ENCODE peak calls at places on chromosomes 2 and 18, in four cellular contexts. One of them, this sample, is unnamed.

GRCh38 chr2:12027136-12027535 is 280.7 kb downstream of the LPIN1 start:
- DNase-seq in heart right ventricle: no peak
- DNase-seq in AG10803: no peak
- DNase-seq in GM12878: no peak
- DNase-seq in this sample: no peak

GRCh38 chr2:188963738-188964137 is 10.4 kb upstream of the COL3A1 start:
- DNase-seq in heart right ventricle: no peak
- DNase-seq in AG10803: no peak
- DNase-seq in GM12878: no peak
- DNase-seq in this sample: peak

GRCh38 chr2:28821295-28821958 is 10.8 kb downstream of the SPDYA start:
- DNase-seq in heart right ventricle: peak
- DNase-seq in AG10803: peak
- DNase-seq in GM12878: peak
- DNase-seq in this sample: peak

GRCh38 chr2:240954436-240955305 is 43.7 kb upstream of the SNED1 start:
- DNase-seq in heart right ventricle: no peak
- DNase-seq in AG10803: no peak
- DNase-seq in GM12878: no peak
- DNase-seq in this sample: no peak

GRCh38 chr2:26640781-26641564 is at the start of gene CIB4:
- DNase-seq in heart right ventricle: no peak
- DNase-seq in AG10803: no peak
- DNase-seq in GM12878: no peak
- DNase-seq in this sample: no peak

GRCh38 chr2:163601377-163601776 is 134.4 kb downstream of the FIGN start:
- DNase-seq in heart right ventricle: no peak
- DNase-seq in AG10803: no peak
- DNase-seq in GM12878: no peak
- DNase-seq in this sample: peak

GRCh38 chr2:85195956-85196355 is 62.8 kb downstream of the TCF7L1 start:
- DNase-seq in heart right ventricle: no peak
- DNase-seq in AG10803: no peak
- DNase-seq in GM12878: no peak
- DNase-seq in this sample: no peak

GRCh38 chr2:68832161-68832869 is 38.9 kb downstream of the BMP10 start:
- DNase-seq in heart right ventricle: peak
- DNase-seq in AG10803: peak
- DNase-seq in GM12878: peak
- DNase-seq in this sample: peak

GRCh38 chr2:214465386-214466146 is 54.7 kb downstream of the VWC2L start:
- DNase-seq in heart right ventricle: no peak
- DNase-seq in AG10803: peak
- DNase-seq in GM12878: no peak
- DNase-seq in this sample: peak

GRCh38 chr2:202104286-202104870 is 31.3 kb downstream of the KIAA2012 start:
- DNase-seq in heart right ventricle: no peak
- DNase-seq in AG10803: peak
- DNase-seq in GM12878: peak
- DNase-seq in this sample: peak

GRCh38 chr2:173884403-173884802 is 80.8 kb downstream of the SP3 start:
- DNase-seq in heart right ventricle: peak
- DNase-seq in AG10803: peak
- DNase-seq in GM12878: no peak
- DNase-seq in this sample: peak

GRCh38 chr2:120779781-120780283 is 44.2 kb downstream of the GLI2 start:
- DNase-seq in heart right ventricle: no peak
- DNase-seq in AG10803: peak
- DNase-seq in GM12878: no peak
- DNase-seq in this sample: peak

GRCh38 chr2:161102770-161103450 is 57.3 kb upstream of the TANK start:
- DNase-seq in heart right ventricle: no peak
- DNase-seq in AG10803: peak
- DNase-seq in GM12878: no peak
- DNase-seq in this sample: peak

GRCh38 chr18:33467531-33467930 is 27.0 kb upstream of the CCDC178 start:
- DNase-seq in heart right ventricle: no peak
- DNase-seq in AG10803: no peak
- DNase-seq in GM12878: no peak
- DNase-seq in this sample: no peak

GRCh38 chr2:239327536-239328305 is 73.1 kb downstream of the HDAC4 start:
- DNase-seq in heart right ventricle: peak
- DNase-seq in AG10803: peak
- DNase-seq in GM12878: no peak
- DNase-seq in this sample: no peak

GRCh38 chr2:127917916-127918315 is 32.2 kb upstream of the AMMECR1L start:
- DNase-seq in heart right ventricle: no peak
- DNase-seq in AG10803: peak
- DNase-seq in GM12878: no peak
- DNase-seq in this sample: no peak

GRCh38 chr18:9643549-9643948 is 29.2 kb upstream of the PPP4R1 start:
- DNase-seq in heart right ventricle: peak
- DNase-seq in AG10803: peak
- DNase-seq in GM12878: no peak
- DNase-seq in this sample: peak

GRCh38 chr2:8583400-8584173 is 98.3 kb upstream of the ID2 start:
- DNase-seq in heart right ventricle: peak
- DNase-seq in AG10803: no peak
- DNase-seq in GM12878: peak
- DNase-seq in this sample: peak

GRCh38 chr2:2847131-2847740 is 516.2 kb upstream of the MYT1L start:
- DNase-seq in heart right ventricle: peak
- DNase-seq in AG10803: no peak
- DNase-seq in GM12878: no peak
- DNase-seq in this sample: no peak

GRCh38 chr2:187581125-187581896 is 27.1 kb upstream of the TFPI start:
- DNase-seq in heart right ventricle: peak
- DNase-seq in AG10803: peak
- DNase-seq in GM12878: no peak
- DNase-seq in this sample: peak

GRCh38 chr18:23066060-23066459 is 69.2 kb upstream of the CABLES1 start:
- DNase-seq in heart right ventricle: no peak
- DNase-seq in AG10803: peak
- DNase-seq in GM12878: no peak
- DNase-seq in this sample: no peak

GRCh38 chr2:118837067-118837466 is 10.4 kb downstream of the EN1 start:
- DNase-seq in heart right ventricle: no peak
- DNase-seq in AG10803: no peak
- DNase-seq in GM12878: no peak
- DNase-seq in this sample: no peak

GRCh38 chr2:172092716-172093415 is 7.6 kb downstream of the DLX1 start:
- DNase-seq in heart right ventricle: no peak
- DNase-seq in AG10803: no peak
- DNase-seq in GM12878: no peak
- DNase-seq in this sample: no peak

GRCh38 chr18:55510809-55511208 is 77.2 kb downstream of the TCF4 start:
- DNase-seq in heart right ventricle: peak
- DNase-seq in AG10803: peak
- DNase-seq in GM12878: no peak
- DNase-seq in this sample: peak

GRCh38 chr2:127102464-127103242 is 4.3 kb downstream of the BIN1 start:
- DNase-seq in heart right ventricle: no peak
- DNase-seq in AG10803: no peak
- DNase-seq in GM12878: no peak
- DNase-seq in this sample: no peak

GRCh38 chr2:27832396-27832795 is 57.8 kb downstream of the RBKS start:
- DNase-seq in heart right ventricle: no peak
- DNase-seq in AG10803: peak
- DNase-seq in GM12878: no peak
- DNase-seq in this sample: peak

GRCh38 chr2:160510617-160511016 is 17.0 kb upstream of the RBMS1 start:
- DNase-seq in heart right ventricle: no peak
- DNase-seq in AG10803: peak
- DNase-seq in GM12878: no peak
- DNase-seq in this sample: peak

GRCh38 chr2:234003972-234004617 is 46.4 kb upstream of the SPP2 start:
- DNase-seq in heart right ventricle: peak
- DNase-seq in AG10803: peak
- DNase-seq in GM12878: no peak
- DNase-seq in this sample: peak

GRCh38 chr2:33383838-33384237 is 92.6 kb upstream of the RASGRP3 start:
- DNase-seq in heart right ventricle: no peak
- DNase-seq in AG10803: no peak
- DNase-seq in GM12878: no peak
- DNase-seq in this sample: no peak

GRCh38 chr2:222819722-222820333 is 41.0 kb upstream of the ACSL3 start:
- DNase-seq in heart right ventricle: no peak
- DNase-seq in AG10803: peak
- DNase-seq in GM12878: no peak
- DNase-seq in this sample: peak

GRCh38 chr2:11577101-11577883 is 43.4 kb downstream of the GREB1 start:
- DNase-seq in heart right ventricle: no peak
- DNase-seq in AG10803: no peak
- DNase-seq in GM12878: no peak
- DNase-seq in this sample: no peak

GRCh38 chr2:36650031-36650430 is 46.5 kb upstream of the VIT start:
- DNase-seq in heart right ventricle: no peak
- DNase-seq in AG10803: peak
- DNase-seq in GM12878: no peak
- DNase-seq in this sample: peak

DNA sequence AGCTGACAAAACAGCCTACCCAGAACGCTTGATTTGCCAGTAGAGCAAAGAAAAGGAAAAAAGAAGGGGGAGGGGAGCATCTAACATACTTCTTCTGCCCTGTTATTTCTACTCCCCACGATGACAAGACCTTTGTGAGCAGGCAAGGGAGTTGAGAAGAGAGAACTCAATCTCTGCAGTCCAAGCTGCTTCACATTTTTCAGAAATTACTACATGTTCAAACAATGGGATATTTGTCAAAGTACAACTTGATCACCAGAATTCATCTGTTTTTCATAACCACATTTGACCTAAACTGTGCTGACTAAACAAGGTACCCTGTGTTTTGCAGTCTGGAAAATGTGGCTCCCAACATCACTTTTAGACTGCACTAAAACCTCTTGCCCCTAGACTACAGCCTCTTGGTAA is 286.7 kb downstream of the EXOC6B start:
- DNase-seq in heart right ventricle: no peak
- DNase-seq in AG10803: peak
- DNase-seq in GM12878: no peak
- DNase-seq in this sample: no peak
- TF ChIP-seq CTCF in heart right ventricle: no peak
- TF ChIP-seq CTCF in AG10803: no peak
- TF ChIP-seq CTCF in GM12878: no peak
- TF ChIP-seq CTCF in this sample: no peak

GRCh38 chr2:9780368-9781130 is 62.7 kb upstream of the TAF1B start:
- DNase-seq in heart right ventricle: no peak
- DNase-seq in AG10803: peak
- DNase-seq in GM12878: no peak
- DNase-seq in this sample: no peak

GRCh38 chr2:9779572-9780264 is 63.6 kb upstream of the TAF1B start:
- DNase-seq in heart right ventricle: no peak
- DNase-seq in AG10803: no peak
- DNase-seq in GM12878: no peak
- DNase-seq in this sample: no peak

GRCh38 chr2:9778471-9779402 is 64.5 kb upstream of the TAF1B start:
- DNase-seq in heart right ventricle: no peak
- DNase-seq in AG10803: no peak
- DNase-seq in GM12878: no peak
- DNase-seq in this sample: no peak

GRCh38 chr2:9781252-9781651 is 62.0 kb upstream of the TAF1B start:
- DNase-seq in heart right ventricle: no peak
- DNase-seq in AG10803: peak
- DNase-seq in GM12878: no peak
- DNase-seq in this sample: peak

GRCh38 chr2:9782197-9782719 is 61.0 kb upstream of the TAF1B start:
- DNase-seq in heart right ventricle: no peak
- DNase-seq in AG10803: no peak
- DNase-seq in GM12878: no peak
- DNase-seq in this sample: no peak
- TF ChIP-seq CTCF in heart right ventricle: no peak
- TF ChIP-seq CTCF in AG10803: no peak
- TF ChIP-seq CTCF in GM12878: peak
- TF ChIP-seq CTCF in this sample: no peak

DNA sequence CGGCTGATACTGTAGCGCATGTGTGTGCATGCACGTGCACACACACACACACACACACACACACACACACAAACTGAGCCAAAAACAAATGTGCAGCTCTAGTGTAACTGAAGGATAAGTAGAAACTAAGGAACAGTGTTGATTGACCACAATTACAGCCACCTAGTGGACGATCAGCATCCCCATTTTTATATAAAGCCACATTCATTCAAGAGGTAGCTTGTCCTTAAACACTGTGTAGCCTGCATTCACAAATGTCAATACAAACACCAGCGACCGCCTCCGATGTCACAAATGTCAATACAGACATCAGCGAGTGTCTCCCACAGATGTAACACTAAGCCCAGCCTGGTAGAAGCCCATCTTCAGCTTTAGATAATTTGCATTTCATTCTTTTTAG is 167.4 kb downstream of the PTGR3 start:
- DNase-seq in heart right ventricle: no peak
- DNase-seq in AG10803: peak
- DNase-seq in GM12878: no peak
- DNase-seq in this sample: peak
- TF ChIP-seq CTCF in heart right ventricle: peak
- TF ChIP-seq CTCF in AG10803: peak
- TF ChIP-seq CTCF in GM12878: no peak
- TF ChIP-seq CTCF in this sample: peak

GRCh38 chr2:43216629-43217028 is 9.8 kb downstream of the ZFP36L2 start:
- DNase-seq in heart right ventricle: no peak
- DNase-seq in AG10803: no peak
- DNase-seq in GM12878: no peak
- DNase-seq in this sample: no peak

GRCh38 chr2:43212216-43212828 is 14.1 kb downstream of the ZFP36L2 start:
- DNase-seq in heart right ventricle: no peak
- DNase-seq in AG10803: no peak
- DNase-seq in GM12878: no peak
- DNase-seq in this sample: no peak

GRCh38 chr2:43215673-43216255 is 10.6 kb downstream of the ZFP36L2 start:
- DNase-seq in heart right ventricle: no peak
- DNase-seq in AG10803: no peak
- DNase-seq in GM12878: no peak
- DNase-seq in this sample: no peak

GRCh38 chr2:43212931-43213330 is 13.5 kb downstream of the ZFP36L2 start:
- DNase-seq in heart right ventricle: peak
- DNase-seq in AG10803: no peak
- DNase-seq in GM12878: no peak
- DNase-seq in this sample: no peak

GRCh38 chr2:43214253-43214652 is 12.2 kb downstream of the ZFP36L2 start:
- DNase-seq in heart right ventricle: no peak
- DNase-seq in AG10803: no peak
- DNase-seq in GM12878: no peak
- DNase-seq in this sample: no peak
- TF ChIP-seq CTCF in heart right ventricle: no peak
- TF ChIP-seq CTCF in AG10803: no peak
- TF ChIP-seq CTCF in GM12878: no peak
- TF ChIP-seq CTCF in this sample: no peak

This sample was measured in fibroblast of villous mesenchyme.